ENCODE peak calls at places on chromosome 6, in seven cellular contexts. F is HepG2, E is K562, S is HCT116, G is H1, Q is SK-N-SH, P is GM12878. V is an unnamed sample.
A peak's percentile ranks its signal among the peaks of the same experiment; 100 is the strongest.

GRCh38 chr6:157597461-157598312 is 216.7 kb downstream of the ZDHHC14 start:
- DNase-seq in S (peak; percentile 24), F (peak; percentile 56), E (peak; percentile 67), P (no peak), Q (peak; percentile 75), G (peak; percentile 71), V (no peak)

GRCh38 chr6:13830803-13831202 is 16.4 kb upstream of the MCUR1 start:
- DNase-seq in Q (no peak), E (no peak), S (no peak), F (no peak), P (no peak), G (no peak), V (no peak)

GRCh38 chr6:38270367-38270766 is 369.4 kb downstream of the BTBD9 start:
- DNase-seq in P (no peak), F (no peak), Q (no peak), G (no peak), E (no peak), S (no peak), V (no peak)

GRCh38 chr6:169251822-169252804 is 1.5 kb downstream of the THBS2 start:
- DNase-seq in E (no peak), Q (no peak), P (no peak), F (no peak), S (no peak), G (peak; percentile 56), V (no peak)

GRCh38 chr6:25337431-25337830 is 58.3 kb downstream of the CARMIL1 start:
- DNase-seq in Q (no peak), E (no peak), G (no peak), P (no peak), S (no peak), F (no peak), V (no peak)

GRCh38 chr6:148431413-148431812 is 88.8 kb downstream of the SASH1 start:
- DNase-seq in E (no peak), S (no peak), P (no peak), G (no peak), F (no peak), Q (no peak), V (no peak)

GRCh38 chr6:168956884-168957730 is 296.5 kb downstream of the THBS2 start:
- DNase-seq in F (peak; percentile 67), E (peak; percentile 70), S (peak; percentile 54), P (no peak), G (peak; percentile 67), Q (peak; percentile 77), V (peak; percentile 62)

GRCh38 chr6:55175078-55175777 is 913 bp downstream of the HCRTR2 start:
- DNase-seq in F (no peak), G (peak; percentile 45), S (no peak), P (no peak), Q (no peak), E (no peak), V (no peak)

GRCh38 chr6:32785781-32786533 is 22.6 kb upstream of the HLA-DQB2 start:
- DNase-seq in F (peak; percentile 44), G (peak; percentile 49), Q (peak; percentile 37), P (peak; percentile 27), E (peak; percentile 68), S (peak; percentile 64), V (peak; percentile 24)

GRCh38 chr6:4503700-4504099 is 272.5 kb upstream of the CDYL start:
- DNase-seq in Q (no peak), E (no peak), S (no peak), P (no peak), F (no peak), G (peak; percentile 45), V (no peak)

GRCh38 chr6:114087496-114087895 is 116.5 kb upstream of the HDAC2 start:
- DNase-seq in S (no peak), Q (no peak), G (no peak), E (no peak), F (no peak), P (no peak), V (no peak)

GRCh38 chr6:108164815-108165706 is 761 bp upstream of the NR2E1 start:
- DNase-seq in E (no peak), P (no peak), G (peak; percentile 80), Q (peak; percentile 68), S (no peak), F (no peak), V (no peak)

GRCh38 chr6:30818426-30818841 is 65.9 kb upstream of the DDR1 start:
- DNase-seq in P (no peak), E (no peak), F (no peak), S (no peak), G (no peak), Q (no peak), V (no peak)

GRCh38 chr6:47651505-47651944 is 46.9 kb upstream of the ADGRF4 start:
- DNase-seq in E (no peak), G (no peak), Q (no peak), P (no peak), S (no peak), F (no peak), V (no peak)

GRCh38 chr6:6405997-6406699 is 85.7 kb upstream of the F13A1 start:
- DNase-seq in E (no peak), P (no peak), Q (no peak), S (no peak), G (no peak), F (no peak), V (no peak)
- TF ChIP-seq SIN3A in E (no peak), P (no peak), Q (no peak), S (no peak), G (no peak), F (no peak), V (no peak)

DNA sequence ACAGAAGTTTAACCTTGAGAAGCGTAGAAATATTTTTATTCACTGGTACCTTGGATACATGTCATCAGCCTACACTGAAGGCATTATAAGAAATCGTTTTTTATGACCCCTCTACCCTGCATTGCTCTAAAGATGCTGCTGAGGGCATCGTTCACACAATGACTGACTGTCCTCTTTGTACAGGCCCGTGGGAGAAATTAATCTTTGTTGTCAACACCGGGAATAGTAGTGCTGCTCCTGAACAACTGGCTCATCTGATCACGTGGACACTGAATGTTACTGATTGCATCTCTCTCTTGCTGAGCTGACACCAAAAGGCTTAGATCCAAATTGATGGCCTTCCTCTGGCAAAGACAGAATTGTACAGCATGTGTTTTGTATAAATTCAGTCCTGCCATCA is 157.1 kb upstream of the SMLR1 start:
- DNase-seq in F (peak; percentile 13), Q (no peak), G (no peak), E (no peak), S (no peak), P (no peak), V (no peak)
- TF ChIP-seq POLR2AphosphoS5 in F (no peak), Q (no peak), G (no peak), E (no peak), S (no peak), P (no peak), V (no peak)

GRCh38 chr6:34157851-34158250 is 12.0 kb upstream of the GRM4 start:
- DNase-seq in P (no peak), E (no peak), S (no peak), G (no peak), F (no peak), Q (peak; percentile 3), V (no peak)
- TF ChIP-seq SIN3A in P (no peak), E (no peak), S (no peak), G (no peak), F (no peak), Q (no peak), V (no peak)

DNA sequence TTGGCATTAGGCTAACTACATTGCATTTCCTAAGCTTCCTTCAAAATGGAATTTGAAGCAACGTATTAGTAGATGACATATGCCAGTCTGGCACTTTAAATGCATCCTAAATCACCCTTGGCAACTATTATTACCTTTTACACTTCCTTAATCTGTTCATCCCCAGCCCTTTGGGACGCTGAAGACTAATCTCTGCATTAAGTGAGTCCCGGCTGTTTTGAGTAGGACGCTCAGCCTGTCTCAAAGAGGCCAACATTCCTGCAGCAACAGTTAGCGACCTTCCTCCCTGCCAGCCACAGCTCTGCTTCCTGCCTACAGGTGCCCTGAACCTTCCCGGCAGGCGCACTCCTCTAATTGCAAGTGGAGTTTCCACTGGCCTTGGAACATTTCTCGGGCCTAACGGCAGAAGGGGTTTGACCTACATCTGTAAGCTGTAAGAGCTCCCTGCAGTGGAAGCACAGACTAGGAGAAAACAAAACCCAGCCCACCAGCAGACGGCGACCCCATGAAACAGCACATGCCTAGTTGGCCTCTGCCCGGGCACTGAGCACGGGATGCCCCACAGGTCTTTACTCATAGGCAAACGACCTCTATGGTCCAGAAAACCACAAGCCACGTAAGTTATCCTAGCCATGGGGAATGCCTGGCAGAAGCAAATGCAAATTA is 138.0 kb downstream of the DTNBP1 start:
- DNase-seq in G (no peak), P (no peak), E (no peak), Q (no peak), F (no peak), S (no peak), V (no peak)
- TF ChIP-seq POLR2AphosphoS5 in G (no peak), P (no peak), E (no peak), Q (no peak), F (no peak), S (no peak), V (no peak)

GRCh38 chr6:51467231-51467952 is 620.0 kb downstream of the PKHD1 start:
- DNase-seq in P (no peak), G (no peak), S (no peak), Q (no peak), E (no peak), F (no peak), V (no peak)
- TF ChIP-seq SIN3A in P (no peak), G (no peak), S (no peak), Q (no peak), E (no peak), F (no peak), V (no peak)